ENCODE peak calls at places on chromosomes 3 and 15, in ten cellular contexts. One of them, this sample, is unnamed.

GRCh38 chr3:178072391-178072790 is 463.8 kb upstream of the KCNMB2 start:
- DNase-seq in HT1080: no peak
- DNase-seq in NCI-H1694 treated with DMSO at 0.1 percent for 48 hours: no peak
- DNase-seq in NCI-H1092 treated with DMSO at 0.1 percent for 48 hours: peak
- DNase-seq in fibroblast of gingiva: peak
- DNase-seq in NCI-H69: no peak
- DNase-seq in SK-N-MC: no peak
- DNase-seq in fibroblast of villous mesenchyme: no peak
- DNase-seq in CD8-positive, alpha-beta T cell: no peak
- DNase-seq in islet precursor cell: no peak
- DNase-seq in this sample: no peak

GRCh38 chr3:38479431-38480092 is 16.6 kb upstream of the EXOG start:
- DNase-seq in HT1080: peak
- DNase-seq in NCI-H1694 treated with DMSO at 0.1 percent for 48 hours: no peak
- DNase-seq in NCI-H1092 treated with DMSO at 0.1 percent for 48 hours: peak
- DNase-seq in fibroblast of gingiva: peak
- DNase-seq in NCI-H69: peak
- DNase-seq in SK-N-MC: no peak
- DNase-seq in fibroblast of villous mesenchyme: peak
- DNase-seq in CD8-positive, alpha-beta T cell: peak
- DNase-seq in islet precursor cell: peak
- DNase-seq in this sample: peak

GRCh38 chr3:99419111-99419510 is 219.3 kb upstream of the COL8A1 start:
- DNase-seq in HT1080: no peak
- DNase-seq in NCI-H1694 treated with DMSO at 0.1 percent for 48 hours: no peak
- DNase-seq in NCI-H1092 treated with DMSO at 0.1 percent for 48 hours: no peak
- DNase-seq in fibroblast of gingiva: peak
- DNase-seq in NCI-H69: no peak
- DNase-seq in SK-N-MC: no peak
- DNase-seq in fibroblast of villous mesenchyme: peak
- DNase-seq in CD8-positive, alpha-beta T cell: no peak
- DNase-seq in islet precursor cell: no peak
- DNase-seq in this sample: no peak

GRCh38 chr3:101311676-101312075 is 8.7 kb downstream of the IMPG2 start:
- DNase-seq in HT1080: no peak
- DNase-seq in NCI-H1694 treated with DMSO at 0.1 percent for 48 hours: no peak
- DNase-seq in NCI-H1092 treated with DMSO at 0.1 percent for 48 hours: no peak
- DNase-seq in fibroblast of gingiva: no peak
- DNase-seq in NCI-H69: peak
- DNase-seq in SK-N-MC: no peak
- DNase-seq in fibroblast of villous mesenchyme: no peak
- DNase-seq in CD8-positive, alpha-beta T cell: no peak
- DNase-seq in islet precursor cell: no peak
- DNase-seq in this sample: no peak

GRCh38 chr3:185423178-185423577 is 60.2 kb downstream of the MAP3K13 start:
- DNase-seq in HT1080: peak
- DNase-seq in NCI-H1694 treated with DMSO at 0.1 percent for 48 hours: no peak
- DNase-seq in NCI-H1092 treated with DMSO at 0.1 percent for 48 hours: no peak
- DNase-seq in fibroblast of gingiva: no peak
- DNase-seq in NCI-H69: peak
- DNase-seq in SK-N-MC: no peak
- DNase-seq in fibroblast of villous mesenchyme: peak
- DNase-seq in CD8-positive, alpha-beta T cell: no peak
- DNase-seq in islet precursor cell: peak
- DNase-seq in this sample: no peak

GRCh38 chr3:193190387-193190786 is 50.6 kb upstream of the PLAAT1 start:
- DNase-seq in HT1080: peak
- DNase-seq in NCI-H1694 treated with DMSO at 0.1 percent for 48 hours: peak
- DNase-seq in NCI-H1092 treated with DMSO at 0.1 percent for 48 hours: peak
- DNase-seq in fibroblast of gingiva: no peak
- DNase-seq in NCI-H69: peak
- DNase-seq in SK-N-MC: peak
- DNase-seq in fibroblast of villous mesenchyme: peak
- DNase-seq in CD8-positive, alpha-beta T cell: no peak
- DNase-seq in islet precursor cell: peak
- DNase-seq in this sample: peak

GRCh38 chr3:44467241-44467640 is 10.2 kb downstream of the ZNF445 start:
- DNase-seq in HT1080: no peak
- DNase-seq in NCI-H1694 treated with DMSO at 0.1 percent for 48 hours: no peak
- DNase-seq in NCI-H1092 treated with DMSO at 0.1 percent for 48 hours: no peak
- DNase-seq in fibroblast of gingiva: no peak
- DNase-seq in NCI-H69: no peak
- DNase-seq in SK-N-MC: no peak
- DNase-seq in fibroblast of villous mesenchyme: no peak
- DNase-seq in CD8-positive, alpha-beta T cell: no peak
- DNase-seq in islet precursor cell: no peak
- DNase-seq in this sample: no peak

GRCh38 chr15:42640103-42640502 is 64.7 kb downstream of the STARD9 start:
- DNase-seq in HT1080: no peak
- DNase-seq in NCI-H1694 treated with DMSO at 0.1 percent for 48 hours: no peak
- DNase-seq in NCI-H1092 treated with DMSO at 0.1 percent for 48 hours: no peak
- DNase-seq in fibroblast of gingiva: no peak
- DNase-seq in NCI-H69: no peak
- DNase-seq in SK-N-MC: no peak
- DNase-seq in fibroblast of villous mesenchyme: peak
- DNase-seq in CD8-positive, alpha-beta T cell: no peak
- DNase-seq in islet precursor cell: no peak
- DNase-seq in this sample: no peak

GRCh38 chr3:167716920-167717319 is 17.8 kb downstream of the PDCD10 start:
- DNase-seq in HT1080: no peak
- DNase-seq in NCI-H1694 treated with DMSO at 0.1 percent for 48 hours: no peak
- DNase-seq in NCI-H1092 treated with DMSO at 0.1 percent for 48 hours: no peak
- DNase-seq in fibroblast of gingiva: no peak
- DNase-seq in NCI-H69: peak
- DNase-seq in SK-N-MC: no peak
- DNase-seq in fibroblast of villous mesenchyme: no peak
- DNase-seq in CD8-positive, alpha-beta T cell: no peak
- DNase-seq in islet precursor cell: no peak
- DNase-seq in this sample: no peak

GRCh38 chr3:154956815-154957214 is 123.3 kb upstream of the MME start:
- DNase-seq in HT1080: peak
- DNase-seq in NCI-H1694 treated with DMSO at 0.1 percent for 48 hours: no peak
- DNase-seq in NCI-H1092 treated with DMSO at 0.1 percent for 48 hours: no peak
- DNase-seq in fibroblast of gingiva: no peak
- DNase-seq in NCI-H69: no peak
- DNase-seq in SK-N-MC: no peak
- DNase-seq in fibroblast of villous mesenchyme: peak
- DNase-seq in CD8-positive, alpha-beta T cell: no peak
- DNase-seq in islet precursor cell: no peak
- DNase-seq in this sample: no peak

GRCh38 chr3:120678331-120678845 is 3.7 kb downstream of the HGD start:
- DNase-seq in HT1080: peak
- DNase-seq in NCI-H1694 treated with DMSO at 0.1 percent for 48 hours: no peak
- DNase-seq in NCI-H1092 treated with DMSO at 0.1 percent for 48 hours: no peak
- DNase-seq in fibroblast of gingiva: peak
- DNase-seq in NCI-H69: peak
- DNase-seq in SK-N-MC: peak
- DNase-seq in fibroblast of villous mesenchyme: peak
- DNase-seq in CD8-positive, alpha-beta T cell: no peak
- DNase-seq in islet precursor cell: no peak
- DNase-seq in this sample: peak

GRCh38 chr3:168865022-168865551 is 769.4 kb upstream of the GOLIM4 start:
- DNase-seq in HT1080: peak
- DNase-seq in NCI-H1694 treated with DMSO at 0.1 percent for 48 hours: peak
- DNase-seq in NCI-H1092 treated with DMSO at 0.1 percent for 48 hours: peak
- DNase-seq in fibroblast of gingiva: peak
- DNase-seq in NCI-H69: peak
- DNase-seq in SK-N-MC: no peak
- DNase-seq in fibroblast of villous mesenchyme: peak
- DNase-seq in CD8-positive, alpha-beta T cell: no peak
- DNase-seq in islet precursor cell: no peak
- DNase-seq in this sample: no peak

GRCh38 chr3:117606860-117607259 is 897.3 kb downstream of the TUSC7 start:
- DNase-seq in HT1080: no peak
- DNase-seq in NCI-H1694 treated with DMSO at 0.1 percent for 48 hours: no peak
- DNase-seq in NCI-H1092 treated with DMSO at 0.1 percent for 48 hours: no peak
- DNase-seq in fibroblast of gingiva: no peak
- DNase-seq in NCI-H69: no peak
- DNase-seq in SK-N-MC: no peak
- DNase-seq in fibroblast of villous mesenchyme: no peak
- DNase-seq in CD8-positive, alpha-beta T cell: no peak
- DNase-seq in islet precursor cell: no peak
- DNase-seq in this sample: no peak

This sample was measured in GM19239.